ENCODE peak calls at places on chromosomes 4 and X, in four cellular contexts. T is A549, B is HepG2, C is K562. J is an unnamed sample. For H3K4me1, the result is how much of the 10 kb centered on the place peaks cover.

GRCh38 chr4:53682196-53682595 is 90.9 kb upstream of the LNX1 start:
- DNase-seq in T (no peak), B (no peak), C (no peak), J (no peak)

GRCh38 chrX:153708415-153708814 is 15.8 kb downstream of the BCAP31 start:
- DNase-seq in T (peak), B (peak), C (peak), J (no peak)

GRCh38 chr4:150889306-150889705 is 125.8 kb downstream of the LRBA start:
- DNase-seq in T (no peak), B (no peak), C (no peak), J (no peak)

GRCh38 chr4:107314156-107314555 is 278.0 kb upstream of the DKK2 start:
- DNase-seq in T (no peak), B (no peak), C (no peak), J (no peak)

GRCh38 chrX:134636859-134637258 is 21.4 kb downstream of the PLAC1 start:
- DNase-seq in T (no peak), B (no peak), C (no peak), J (no peak)

GRCh38 chr4:71472946-71473345 is 134.1 kb downstream of the SLC4A4 start:
- DNase-seq in T (peak), B (no peak), C (no peak), J (no peak)

GRCh38 chr4:138473339-138473738 is 231.2 kb upstream of the SLC7A11 start:
- DNase-seq in T (no peak), B (no peak), C (no peak), J (no peak)

GRCh38 chrX:1026263-1027015 is 186.0 kb downstream of the CRLF2 start:
- DNase-seq in T (no peak), B (no peak), C (no peak), J (no peak)

GRCh38 chr4:61583696-61584095 is 383.6 kb downstream of the ADGRL3 start:
- DNase-seq in T (peak), B (no peak), C (no peak), J (no peak)

GRCh38 chrX:131778269-131779218 is 234.7 kb downstream of the OR13H1 start:
- DNase-seq in T (peak), B (no peak), C (no peak), J (no peak)

GRCh38 chr4:77453911-77454310 is 151.7 kb upstream of the CXCL13 start:
- DNase-seq in T (no peak), B (no peak), C (no peak), J (no peak)

GRCh38 chrX:96764864-96765263 is 80.2 kb downstream of the DIAPH2 start:
- DNase-seq in T (no peak), B (no peak), C (no peak), J (no peak)

DNA sequence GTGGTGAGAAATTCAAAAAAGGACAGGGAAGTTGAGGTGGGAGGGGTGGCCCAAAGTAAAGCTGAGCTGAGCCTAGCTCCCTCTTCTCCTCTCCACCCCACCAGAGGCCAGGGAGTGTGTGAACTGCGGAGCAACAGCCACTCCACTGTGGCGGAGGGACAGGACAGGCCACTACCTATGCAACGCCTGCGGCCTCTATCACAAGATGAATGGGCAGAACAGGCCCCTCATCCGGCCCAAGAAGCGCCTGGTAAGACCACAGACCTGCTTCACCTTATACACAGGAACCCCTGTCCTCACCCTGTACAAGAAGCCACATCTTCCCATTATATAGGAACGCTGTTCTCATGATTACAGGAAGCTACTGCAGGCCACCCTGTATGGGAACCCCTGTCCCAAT is 5.8 kb downstream of the GATA1 start:
- DNase-seq in T (no peak), B (no peak), C (no peak), J (no peak)
- TF ChIP-seq RNF2 in T (no peak), B (no peak), C (no peak), J (no peak)

GRCh38 chr4:186698525-186698924 is 25.1 kb downstream of the FAT1 start:
- DNase-seq in T (no peak), B (no peak), C (no peak), J (no peak)
- H3K4me1 ChIP-seq in T (under half), B (half or more), C (under half), J (under half)

GRCh38 chr4:152805818-152806217 is 26.1 kb downstream of the ARFIP1 start:
- DNase-seq in T (no peak), B (no peak), C (no peak), J (no peak)

GRCh38 chr4:152807294-152807829 is 27.6 kb downstream of the ARFIP1 start:
- DNase-seq in T (no peak), B (no peak), C (no peak), J (no peak)

GRCh38 chr4:152806492-152807125 is 26.9 kb downstream of the ARFIP1 start:
- DNase-seq in T (no peak), B (peak), C (no peak), J (no peak)

GRCh38 chr4:152810715-152811287 is 31.0 kb downstream of the ARFIP1 start:
- DNase-seq in T (no peak), B (peak), C (no peak), J (no peak)

DNA sequence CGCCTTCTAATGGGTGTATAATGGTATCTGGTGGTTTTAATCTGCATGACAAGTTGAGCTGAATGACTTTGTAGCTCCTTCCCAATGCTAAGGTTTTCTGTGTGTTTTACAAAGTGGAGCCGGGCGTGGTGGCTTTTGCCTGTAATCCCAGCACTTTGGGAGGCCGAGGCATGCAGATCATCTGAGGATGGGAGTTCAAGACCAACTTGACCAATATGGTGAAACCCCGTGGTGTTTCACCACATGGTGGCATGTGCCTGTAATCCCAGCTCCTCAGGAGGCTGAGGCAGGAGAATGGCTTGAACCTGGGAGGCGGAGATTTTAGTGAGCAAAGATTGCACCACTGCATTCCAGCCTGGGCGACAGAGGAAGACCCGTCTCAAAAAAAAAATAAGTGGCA is 28.9 kb downstream of the ARFIP1 start:
- DNase-seq in T (no peak), B (peak), C (no peak), J (no peak)
- TF ChIP-seq RNF2 in T (no peak), B (no peak), C (no peak), J (no peak)

GRCh38 chr4:7826909-7827306 is 112.8 kb downstream of the AFAP1 start:
- DNase-seq in T (no peak), B (no peak), C (no peak), J (no peak)
- H3K4me1 ChIP-seq in T (half or more), B (under half), C (under half), J (under half)

DNA sequence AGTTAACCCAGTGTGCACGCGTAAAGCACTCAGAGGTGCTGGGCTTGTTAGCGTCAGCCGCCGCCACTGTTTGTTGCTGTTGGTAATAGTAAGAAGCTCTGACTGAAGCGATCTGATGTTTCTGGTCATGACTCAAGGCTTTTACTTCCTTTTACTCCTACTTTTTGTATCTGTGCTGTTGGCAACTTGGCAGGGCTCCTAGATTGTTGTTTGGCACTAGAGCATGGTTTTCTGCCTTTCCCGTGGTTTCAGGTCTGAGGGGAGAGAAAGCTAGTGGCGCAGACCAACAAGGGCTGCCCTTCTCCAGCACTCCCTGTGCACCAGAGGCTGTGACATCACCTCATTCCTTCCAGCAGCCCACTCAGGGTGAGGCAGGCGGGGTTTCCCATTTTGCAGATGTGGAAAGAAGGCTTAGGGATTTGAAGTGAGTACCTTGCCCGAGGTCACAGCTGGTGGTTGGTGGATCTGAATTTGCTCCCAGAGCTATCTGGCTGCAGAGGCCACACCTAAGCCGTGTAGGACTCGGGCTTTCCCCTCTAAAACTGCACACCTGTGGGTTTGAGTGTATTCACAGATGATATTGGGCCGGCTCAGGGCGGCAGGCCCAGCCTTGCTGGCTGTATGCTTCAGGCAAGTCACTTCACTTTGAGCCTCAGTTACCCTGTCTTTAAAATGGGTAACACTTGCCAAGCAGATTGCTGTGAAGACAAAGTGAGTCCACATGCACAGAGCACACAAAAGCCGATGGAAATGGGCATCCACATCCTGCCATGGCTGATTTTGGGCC is 51.2 kb upstream of the TADA2B start:
- DNase-seq in T (no peak), B (no peak), C (no peak), J (no peak)
- TF ChIP-seq RNF2 in T (no peak), B (no peak), C (no peak), J (no peak)